ENCODE peak calls at places on chromosomes 2 and 18, in nine cellular contexts. A, O, L, T, K, R, P, S and I are unnamed samples.

GRCh38 chr18:77765468-77765867 is 515.8 kb downstream of the GALR1 start:
- DNase-seq in A (no peak), O (peak), L (no peak), T (no peak), K (no peak), R (peak), P (no peak), S (peak), I (peak)

GRCh38 chr2:1772868-1773267 is 28.6 kb upstream of the PXDN start:
- DNase-seq in A (no peak), O (no peak), L (no peak), T (no peak), K (no peak), R (no peak), P (no peak), S (no peak), I (no peak)

GRCh38 chr2:85394256-85394655 is 15.9 kb downstream of the CAPG start:
- DNase-seq in A (no peak), O (no peak), L (no peak), T (no peak), K (peak), R (no peak), P (no peak), S (no peak), I (no peak)

GRCh38 chr2:106990307-106990706 is 104.3 kb upstream of the ST6GAL2 start:
- DNase-seq in A (no peak), O (peak), L (no peak), T (peak), K (no peak), R (no peak), P (no peak), S (no peak), I (no peak)

GRCh38 chr2:88608184-88608583 is 19.1 kb downstream of the EIF2AK3 start:
- DNase-seq in A (no peak), O (no peak), L (no peak), T (no peak), K (no peak), R (no peak), P (no peak), S (no peak), I (no peak)

GRCh38 chr2:6233932-6234331 is 541.7 kb downstream of the SOX11 start:
- DNase-seq in A (no peak), O (no peak), L (no peak), T (no peak), K (no peak), R (no peak), P (no peak), S (no peak), I (no peak)

GRCh38 chr2:70777450-70777849 is 9.4 kb upstream of the ADD2 start:
- DNase-seq in A (no peak), O (no peak), L (no peak), T (no peak), K (no peak), R (no peak), P (no peak), S (peak), I (no peak)

GRCh38 chr2:204012081-204012653 is 75.6 kb downstream of the ICOS start:
- DNase-seq in A (no peak), O (no peak), L (no peak), T (no peak), K (no peak), R (no peak), P (no peak), S (peak), I (peak)

GRCh38 chr2:136135924-136136906 is 18.3 kb upstream of the CXCR4 start:
- DNase-seq in A (no peak), O (no peak), L (peak), T (no peak), K (no peak), R (peak), P (no peak), S (no peak), I (no peak)

GRCh38 chr2:59276033-59276432 is 1034.9 kb upstream of the FANCL start:
- DNase-seq in A (no peak), O (no peak), L (no peak), T (no peak), K (no peak), R (peak), P (no peak), S (no peak), I (no peak)

GRCh38 chr2:238439912-238440311 is 13.2 kb downstream of the ASB1 start:
- DNase-seq in A (no peak), O (no peak), L (no peak), T (no peak), K (no peak), R (no peak), P (no peak), S (no peak), I (no peak)

GRCh38 chr2:150513647-150514046 is 26.2 kb upstream of the RND3 start:
- DNase-seq in A (no peak), O (peak), L (no peak), T (no peak), K (no peak), R (no peak), P (no peak), S (peak), I (no peak)

GRCh38 chr2:109210431-109211200 is 81.6 kb downstream of the SH3RF3 start:
- DNase-seq in A (no peak), O (peak), L (no peak), T (no peak), K (no peak), R (no peak), P (no peak), S (peak), I (no peak)

GRCh38 chr18:13003466-13003896 is 12.3 kb downstream of the CEP192 start:
- DNase-seq in A (no peak), O (peak), L (no peak), T (no peak), K (no peak), R (peak), P (no peak), S (peak), I (no peak)

GRCh38 chr2:129006901-129007300 is 688.2 kb upstream of the HS6ST1 start:
- DNase-seq in A (no peak), O (no peak), L (no peak), T (no peak), K (no peak), R (no peak), P (no peak), S (no peak), I (no peak)

GRCh38 chr2:66438498-66439290 is 3.8 kb downstream of the MEIS1 start:
- DNase-seq in A (no peak), O (peak), L (no peak), T (no peak), K (no peak), R (no peak), P (no peak), S (no peak), I (no peak)

GRCh38 chr18:9779630-9780029 is 71.5 kb downstream of the RAB31 start:
- DNase-seq in A (no peak), O (no peak), L (no peak), T (no peak), K (no peak), R (peak), P (no peak), S (peak), I (no peak)

GRCh38 chr18:25289040-25289631 is 62.8 kb downstream of the ZNF521 start:
- DNase-seq in A (no peak), O (peak), L (no peak), T (peak), K (no peak), R (no peak), P (no peak), S (peak), I (no peak)

GRCh38 chr2:54803783-54804758 is 80.6 kb downstream of the EML6 start:
- DNase-seq in A (no peak), O (no peak), L (no peak), T (no peak), K (no peak), R (no peak), P (no peak), S (peak), I (no peak)

GRCh38 chr2:127150996-127151395 is 44.0 kb upstream of the BIN1 start:
- DNase-seq in A (no peak), O (no peak), L (no peak), T (no peak), K (no peak), R (no peak), P (no peak), S (no peak), I (no peak)

GRCh38 chr2:158893057-158893456 is 75.4 kb upstream of the TANC1 start:
- DNase-seq in A (no peak), O (peak), L (no peak), T (no peak), K (no peak), R (no peak), P (no peak), S (peak), I (no peak)

GRCh38 chr18:10099539-10100140 is 185.8 kb downstream of the VAPA start:
- DNase-seq in A (no peak), O (no peak), L (no peak), T (no peak), K (no peak), R (no peak), P (no peak), S (no peak), I (no peak)

GRCh38 chr2:203286532-203286931 is 41.7 kb upstream of the ABI2 start:
- DNase-seq in A (no peak), O (no peak), L (no peak), T (no peak), K (no peak), R (no peak), P (no peak), S (no peak), I (no peak)

GRCh38 chr2:224645722-224646121 is 60.6 kb upstream of the CUL3 start:
- DNase-seq in A (no peak), O (no peak), L (no peak), T (no peak), K (peak), R (no peak), P (no peak), S (no peak), I (no peak)

GRCh38 chr2:40228296-40228695 is 223.6 kb downstream of the SLC8A1 start:
- DNase-seq in A (no peak), O (no peak), L (no peak), T (no peak), K (no peak), R (no peak), P (no peak), S (no peak), I (no peak)

GRCh38 chr2:126849991-126850535 is 48.6 kb upstream of the TEX51 start:
- DNase-seq in A (no peak), O (no peak), L (no peak), T (no peak), K (no peak), R (no peak), P (no peak), S (no peak), I (no peak)

GRCh38 chr2:191394043-191394442 is 148.8 kb downstream of the MYO1B start:
- DNase-seq in A (no peak), O (no peak), L (no peak), T (no peak), K (no peak), R (no peak), P (no peak), S (no peak), I (no peak)

GRCh38 chr2:38533180-38533579 is 69.5 kb downstream of the HNRNPLL start:
- DNase-seq in A (peak), O (no peak), L (peak), T (no peak), K (no peak), R (no peak), P (no peak), S (no peak), I (no peak)